ENCODE peak calls at places on chromosomes 13 and 19, in ten cellular contexts. One of them, this sample, is unnamed.
A peak's percentile ranks its signal among the peaks of the same experiment; 100 is the strongest.

GRCh38 chr19:41225238-41226052 is 6.4 kb downstream of the AXL start:
- DNase-seq in neuronal stem cell: no peak
- DNase-seq in EH: peak; percentile 100
- DNase-seq in fibroblast of villous mesenchyme: peak; percentile 99
- DNase-seq in COLO829: peak; percentile 78
- DNase-seq in lung microvascular endothelial cell: peak; percentile 98
- DNase-seq in GM06990: no peak
- DNase-seq in memory B cell: no peak
- DNase-seq in uterus: peak; percentile 82
- DNase-seq in ecto neural progenitor cell: no peak
- DNase-seq in this sample: peak; percentile 99

GRCh38 chr19:11964858-11965645 is at the start of gene ZNF763:
- DNase-seq in neuronal stem cell: peak; percentile 93
- DNase-seq in EH: peak; percentile 85
- DNase-seq in fibroblast of villous mesenchyme: peak; percentile 64
- DNase-seq in COLO829: peak; percentile 44
- DNase-seq in lung microvascular endothelial cell: peak; percentile 84
- DNase-seq in GM06990: peak; percentile 84
- DNase-seq in memory B cell: peak; percentile 84
- DNase-seq in uterus: peak; percentile 91
- DNase-seq in ecto neural progenitor cell: peak; percentile 94
- DNase-seq in this sample: peak; percentile 81

GRCh38 chr13:45292176-45292575 is 48.8 kb downstream of the TPT1 start:
- DNase-seq in neuronal stem cell: no peak
- DNase-seq in EH: peak; percentile 35
- DNase-seq in fibroblast of villous mesenchyme: no peak
- DNase-seq in COLO829: no peak
- DNase-seq in lung microvascular endothelial cell: peak; percentile 28
- DNase-seq in GM06990: no peak
- DNase-seq in memory B cell: no peak
- DNase-seq in uterus: no peak
- DNase-seq in ecto neural progenitor cell: no peak
- DNase-seq in this sample: no peak

GRCh38 chr13:41463823-41464602 is 6.7 kb downstream of the RGCC start:
- DNase-seq in neuronal stem cell: no peak
- DNase-seq in EH: no peak
- DNase-seq in fibroblast of villous mesenchyme: no peak
- DNase-seq in COLO829: no peak
- DNase-seq in lung microvascular endothelial cell: no peak
- DNase-seq in GM06990: peak; percentile 60
- DNase-seq in memory B cell: no peak
- DNase-seq in uterus: no peak
- DNase-seq in ecto neural progenitor cell: no peak
- DNase-seq in this sample: no peak

GRCh38 chr19:38319421-38320258 is at the start of gene KCNK6:
- DNase-seq in neuronal stem cell: no peak
- DNase-seq in EH: peak; percentile 45
- DNase-seq in fibroblast of villous mesenchyme: peak; percentile 42
- DNase-seq in COLO829: no peak
- DNase-seq in lung microvascular endothelial cell: peak; percentile 37
- DNase-seq in GM06990: peak; percentile 31
- DNase-seq in memory B cell: peak; percentile 50
- DNase-seq in uterus: peak; percentile 59
- DNase-seq in ecto neural progenitor cell: peak; percentile 62
- DNase-seq in this sample: peak; percentile 23

GRCh38 chr13:30832377-30832776 is 73.7 kb upstream of the MEDAG start:
- DNase-seq in neuronal stem cell: no peak
- DNase-seq in EH: no peak
- DNase-seq in fibroblast of villous mesenchyme: no peak
- DNase-seq in COLO829: no peak
- DNase-seq in lung microvascular endothelial cell: no peak
- DNase-seq in GM06990: no peak
- DNase-seq in memory B cell: no peak
- DNase-seq in uterus: no peak
- DNase-seq in ecto neural progenitor cell: no peak
- DNase-seq in this sample: no peak

GRCh38 chr13:26819067-26819466 is 58.5 kb upstream of the GPR12 start:
- DNase-seq in neuronal stem cell: no peak
- DNase-seq in EH: no peak
- DNase-seq in fibroblast of villous mesenchyme: no peak
- DNase-seq in COLO829: no peak
- DNase-seq in lung microvascular endothelial cell: no peak
- DNase-seq in GM06990: no peak
- DNase-seq in memory B cell: no peak
- DNase-seq in uterus: no peak
- DNase-seq in ecto neural progenitor cell: no peak
- DNase-seq in this sample: no peak

GRCh38 chr13:27975579-27976361 is 6.7 kb upstream of the CDX2 start:
- DNase-seq in neuronal stem cell: no peak
- DNase-seq in EH: no peak
- DNase-seq in fibroblast of villous mesenchyme: no peak
- DNase-seq in COLO829: no peak
- DNase-seq in lung microvascular endothelial cell: no peak
- DNase-seq in GM06990: no peak
- DNase-seq in memory B cell: no peak
- DNase-seq in uterus: no peak
- DNase-seq in ecto neural progenitor cell: no peak
- DNase-seq in this sample: no peak

GRCh38 chr13:40784540-40784939 is 4.9 kb upstream of the SLC25A15 start:
- DNase-seq in neuronal stem cell: no peak
- DNase-seq in EH: no peak
- DNase-seq in fibroblast of villous mesenchyme: no peak
- DNase-seq in COLO829: no peak
- DNase-seq in lung microvascular endothelial cell: no peak
- DNase-seq in GM06990: no peak
- DNase-seq in memory B cell: no peak
- DNase-seq in uterus: no peak
- DNase-seq in ecto neural progenitor cell: no peak
- DNase-seq in this sample: no peak

GRCh38 chr19:5046339-5047039 is 77.6 kb downstream of the KDM4B start:
- DNase-seq in neuronal stem cell: no peak
- DNase-seq in EH: peak; percentile 88
- DNase-seq in fibroblast of villous mesenchyme: peak; percentile 59
- DNase-seq in COLO829: peak; percentile 32
- DNase-seq in lung microvascular endothelial cell: no peak
- DNase-seq in GM06990: no peak
- DNase-seq in memory B cell: no peak
- DNase-seq in uterus: no peak
- DNase-seq in ecto neural progenitor cell: no peak
- DNase-seq in this sample: no peak

GRCh38 chr19:46696052-46696451 is 20.9 kb downstream of the PRKD2 start:
- DNase-seq in neuronal stem cell: no peak
- DNase-seq in EH: no peak
- DNase-seq in fibroblast of villous mesenchyme: no peak
- DNase-seq in COLO829: no peak
- DNase-seq in lung microvascular endothelial cell: no peak
- DNase-seq in GM06990: no peak
- DNase-seq in memory B cell: no peak
- DNase-seq in uterus: no peak
- DNase-seq in ecto neural progenitor cell: no peak
- DNase-seq in this sample: no peak

GRCh38 chr13:76043882-76044281 is 407.8 kb downstream of the LMO7 start:
- DNase-seq in neuronal stem cell: peak; percentile 14
- DNase-seq in EH: no peak
- DNase-seq in fibroblast of villous mesenchyme: no peak
- DNase-seq in COLO829: peak; percentile 18
- DNase-seq in lung microvascular endothelial cell: no peak
- DNase-seq in GM06990: no peak
- DNase-seq in memory B cell: no peak
- DNase-seq in uterus: no peak
- DNase-seq in ecto neural progenitor cell: no peak
- DNase-seq in this sample: peak; percentile 3

GRCh38 chr19:4896372-4896771 is 6.3 kb downstream of the ARRDC5 start:
- DNase-seq in neuronal stem cell: no peak
- DNase-seq in EH: peak; percentile 52
- DNase-seq in fibroblast of villous mesenchyme: peak; percentile 48
- DNase-seq in COLO829: no peak
- DNase-seq in lung microvascular endothelial cell: no peak
- DNase-seq in GM06990: no peak
- DNase-seq in memory B cell: no peak
- DNase-seq in uterus: no peak
- DNase-seq in ecto neural progenitor cell: no peak
- DNase-seq in this sample: peak; percentile 42

GRCh38 chr19:51529301-51529700 is 2.2 kb downstream of the SIGLEC6 start:
- DNase-seq in neuronal stem cell: no peak
- DNase-seq in EH: no peak
- DNase-seq in fibroblast of villous mesenchyme: no peak
- DNase-seq in COLO829: no peak
- DNase-seq in lung microvascular endothelial cell: no peak
- DNase-seq in GM06990: no peak
- DNase-seq in memory B cell: no peak
- DNase-seq in uterus: no peak
- DNase-seq in ecto neural progenitor cell: no peak
- DNase-seq in this sample: no peak

GRCh38 chr19:13181747-13182388 is 31.7 kb downstream of the IER2 start:
- DNase-seq in neuronal stem cell: no peak
- DNase-seq in EH: peak; percentile 85
- DNase-seq in fibroblast of villous mesenchyme: peak; percentile 70
- DNase-seq in COLO829: no peak
- DNase-seq in lung microvascular endothelial cell: peak; percentile 55
- DNase-seq in GM06990: peak; percentile 67
- DNase-seq in memory B cell: no peak
- DNase-seq in uterus: peak; percentile 64
- DNase-seq in ecto neural progenitor cell: no peak
- DNase-seq in this sample: peak; percentile 69

GRCh38 chr19:54179921-54180452 is 7.0 kb upstream of the TMC4 start:
- DNase-seq in neuronal stem cell: peak; percentile 84
- DNase-seq in EH: peak; percentile 54
- DNase-seq in fibroblast of villous mesenchyme: peak; percentile 76
- DNase-seq in COLO829: no peak
- DNase-seq in lung microvascular endothelial cell: peak; percentile 61
- DNase-seq in GM06990: no peak
- DNase-seq in memory B cell: no peak
- DNase-seq in uterus: no peak
- DNase-seq in ecto neural progenitor cell: peak; percentile 89
- DNase-seq in this sample: peak; percentile 72

GRCh38 chr13:112724788-112725345 is 35.0 kb downstream of the ATP11A start:
- DNase-seq in neuronal stem cell: no peak
- DNase-seq in EH: no peak
- DNase-seq in fibroblast of villous mesenchyme: no peak
- DNase-seq in COLO829: no peak
- DNase-seq in lung microvascular endothelial cell: no peak
- DNase-seq in GM06990: no peak
- DNase-seq in memory B cell: no peak
- DNase-seq in uterus: no peak
- DNase-seq in ecto neural progenitor cell: no peak
- DNase-seq in this sample: no peak

GRCh38 chr13:72849571-72849970 is 67.6 kb downstream of the PIBF1 start:
- DNase-seq in neuronal stem cell: no peak
- DNase-seq in EH: peak; percentile 45
- DNase-seq in fibroblast of villous mesenchyme: peak; percentile 1
- DNase-seq in COLO829: no peak
- DNase-seq in lung microvascular endothelial cell: peak; percentile 1
- DNase-seq in GM06990: no peak
- DNase-seq in memory B cell: no peak
- DNase-seq in uterus: no peak
- DNase-seq in ecto neural progenitor cell: no peak
- DNase-seq in this sample: peak; percentile 35

GRCh38 chr19:41321600-41322270 is 11.8 kb downstream of the CCDC97 start:
- DNase-seq in neuronal stem cell: peak; percentile 51
- DNase-seq in EH: peak; percentile 91
- DNase-seq in fibroblast of villous mesenchyme: peak; percentile 87
- DNase-seq in COLO829: peak; percentile 90
- DNase-seq in lung microvascular endothelial cell: peak; percentile 83
- DNase-seq in GM06990: no peak
- DNase-seq in memory B cell: no peak
- DNase-seq in uterus: peak; percentile 59
- DNase-seq in ecto neural progenitor cell: peak; percentile 73
- DNase-seq in this sample: peak; percentile 80